ENCODE peak calls at places on chromosome 4, in six cellular contexts. O is A549, L is ovary, Z is body of pancreas, C is Peyer's patch, B is testis. X is an unnamed sample.

GRCh38 chr4:183201331-183201730 is 102.3 kb downstream of the WWC2 start:
- DNase-seq in O (no peak), L (no peak), Z (no peak), C (no peak), B (no peak), X (no peak)

GRCh38 chr4:138426751-138427150 is 184.6 kb upstream of the SLC7A11 start:
- DNase-seq in O (no peak), L (no peak), Z (no peak), C (no peak), B (no peak), X (no peak)

GRCh38 chr4:57080781-57081650 is 29.2 kb downstream of the IGFBP7 start:
- DNase-seq in O (no peak), L (no peak), Z (no peak), C (no peak), B (no peak), X (no peak)

GRCh38 chr4:68021185-68021584 is 57.9 kb upstream of the TMPRSS11A start:
- DNase-seq in O (no peak), L (no peak), Z (no peak), C (no peak), B (no peak), X (no peak)

GRCh38 chr4:33381806-33382205 is 2661.6 kb downstream of the PCDH7 start:
- DNase-seq in O (no peak), L (no peak), Z (no peak), C (no peak), B (no peak), X (no peak)

GRCh38 chr4:61994036-61994435 is 793.9 kb downstream of the ADGRL3 start:
- DNase-seq in O (no peak), L (no peak), Z (no peak), C (no peak), B (no peak), X (no peak)

GRCh38 chr4:137909910-137910309 is 332.2 kb downstream of the SLC7A11 start:
- DNase-seq in O (no peak), L (no peak), Z (peak; percentile 61), C (no peak), B (peak; percentile 29), X (no peak)

GRCh38 chr4:75995727-75996126 is 5.0 kb upstream of the SDAD1 start:
- DNase-seq in O (no peak), L (no peak), Z (no peak), C (no peak), B (no peak), X (no peak)

GRCh38 chr4:76804060-76804459 is 93.9 kb downstream of the SOWAHB start:
- DNase-seq in O (no peak), L (no peak), Z (no peak), C (no peak), B (no peak), X (no peak)

GRCh38 chr4:24952667-24953066 is 39.8 kb upstream of the CCDC149 start:
- DNase-seq in O (no peak), L (no peak), Z (no peak), C (no peak), B (no peak), X (no peak)

GRCh38 chr4:2961411-2962098 is 1.7 kb downstream of the NOP14 start:
- DNase-seq in O (no peak), L (no peak), Z (no peak), C (no peak), B (peak; percentile 40), X (no peak)

GRCh38 chr4:2962099-2962455 is 1.1 kb downstream of the NOP14 start:
- DNase-seq in O (no peak), L (no peak), Z (no peak), C (no peak), B (no peak), X (no peak)

GRCh38 chr4:2963185-2964076 is at the start of the genes GRK4 and NOP14:
- DNase-seq in O (peak; percentile 90), L (peak; percentile 98), Z (peak; percentile 99), C (peak; percentile 98), B (peak; percentile 99), X (peak; percentile 99)

GRCh38 chr4:2964077-2964471 is 703 bp downstream of the GRK4 start:
- DNase-seq in O (no peak), L (no peak), Z (no peak), C (no peak), B (no peak), X (no peak)

GRCh38 chr4:2962614-2963184 is 507 bp downstream of the NOP14 start:
- DNase-seq in O (no peak), L (no peak), Z (no peak), C (no peak), B (peak; percentile 70), X (no peak)
- TF ChIP-seq POLR2A in O (no peak), L (no peak), Z (no peak), C (no peak), B (no peak), X (no peak)

GRCh38 chr4:1871471-1872021 is 353 bp downstream of the NSD2 start:
- DNase-seq in O (no peak), L (peak; percentile 26), Z (peak; percentile 38), C (no peak), B (no peak), X (peak; percentile 69)

GRCh38 chr4:1868912-1869311 is 2.3 kb upstream of the NSD2 start:
- DNase-seq in O (no peak), L (no peak), Z (no peak), C (no peak), B (no peak), X (no peak)

GRCh38 chr4:1870328-1870577 is 940 bp upstream of the NSD2 start:
- DNase-seq in O (peak; percentile 56), L (peak; percentile 66), Z (peak; percentile 95), C (peak; percentile 90), B (peak; percentile 84), X (peak; percentile 89)

GRCh38 chr4:1869530-1870327 is 1.5 kb upstream of the NSD2 start:
- DNase-seq in O (no peak), L (peak; percentile 16), Z (no peak), C (no peak), B (no peak), X (no peak)

DNA sequence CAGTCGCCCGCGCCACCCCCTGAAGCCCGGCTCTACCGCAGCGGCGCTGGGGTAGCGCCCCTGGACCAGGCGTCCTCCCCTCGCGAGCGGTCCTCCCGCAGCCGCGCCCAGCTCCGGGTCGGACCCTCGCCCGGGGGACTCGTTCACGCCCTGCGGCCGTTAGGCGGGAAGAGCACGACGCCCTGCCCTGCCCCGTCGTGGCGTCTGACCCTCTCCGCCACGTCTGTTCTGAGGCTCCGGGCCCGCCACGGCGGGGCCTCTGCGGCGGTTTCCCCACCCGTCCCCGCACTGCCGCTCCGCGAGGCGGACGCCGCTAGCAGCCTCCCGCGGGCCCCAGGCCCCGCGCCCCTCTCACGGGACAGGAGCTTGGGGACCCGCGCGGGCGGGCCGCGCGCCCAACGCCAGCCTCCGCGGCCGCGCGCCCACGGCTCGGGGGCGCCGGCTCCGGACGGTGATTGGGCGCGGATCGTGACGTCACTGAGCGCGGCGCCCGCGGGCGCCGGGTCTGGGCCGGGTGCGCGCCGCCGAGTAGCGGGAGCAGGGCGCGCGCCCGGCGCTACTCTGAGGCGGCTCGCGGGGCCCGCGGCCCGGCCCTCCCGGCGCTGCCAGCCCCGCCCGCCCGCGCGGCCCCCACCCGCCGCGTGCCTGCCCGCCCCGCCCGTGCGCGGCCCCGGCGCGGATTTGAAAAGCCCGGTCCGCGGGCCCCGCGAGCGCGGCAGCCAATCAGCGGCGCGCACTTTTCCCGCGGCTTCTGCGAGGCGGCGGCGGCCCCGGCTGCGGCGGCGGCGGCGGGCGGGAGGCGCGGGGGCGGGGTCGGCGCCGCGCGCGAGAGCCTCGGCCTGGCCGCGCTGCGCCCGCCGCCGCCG is at the start of gene NSD2:
- DNase-seq in O (peak; percentile 83), L (peak; percentile 83), Z (peak; percentile 91), C (peak; percentile 87), B (peak; percentile 93), X (peak; percentile 92)
- TF ChIP-seq POLR2A in O (peak; percentile 42), L (peak; percentile 63), Z (peak; percentile 49), C (peak; percentile 83), B (no peak), X (peak; percentile 87)

GRCh38 chr4:185205697-185206342 is 2.0 kb upstream of the CFAP97 start:
- DNase-seq in O (no peak), L (no peak), Z (no peak), C (no peak), B (no peak), X (no peak)

GRCh38 chr4:185204238-185204910 is 574 bp upstream of the CFAP97 start:
- DNase-seq in O (no peak), L (no peak), Z (peak; percentile 25), C (no peak), B (no peak), X (no peak)

GRCh38 chr4:185203380-185204237 is at the start of gene CFAP97:
- DNase-seq in O (peak; percentile 55), L (peak; percentile 92), Z (peak; percentile 95), C (peak; percentile 83), B (peak; percentile 95), X (peak; percentile 95)

GRCh38 chr4:185202984-185203379 is 818 bp downstream of the CFAP97 start:
- DNase-seq in O (no peak), L (no peak), Z (peak; percentile 24), C (peak; percentile 42), B (no peak), X (no peak)

DNA sequence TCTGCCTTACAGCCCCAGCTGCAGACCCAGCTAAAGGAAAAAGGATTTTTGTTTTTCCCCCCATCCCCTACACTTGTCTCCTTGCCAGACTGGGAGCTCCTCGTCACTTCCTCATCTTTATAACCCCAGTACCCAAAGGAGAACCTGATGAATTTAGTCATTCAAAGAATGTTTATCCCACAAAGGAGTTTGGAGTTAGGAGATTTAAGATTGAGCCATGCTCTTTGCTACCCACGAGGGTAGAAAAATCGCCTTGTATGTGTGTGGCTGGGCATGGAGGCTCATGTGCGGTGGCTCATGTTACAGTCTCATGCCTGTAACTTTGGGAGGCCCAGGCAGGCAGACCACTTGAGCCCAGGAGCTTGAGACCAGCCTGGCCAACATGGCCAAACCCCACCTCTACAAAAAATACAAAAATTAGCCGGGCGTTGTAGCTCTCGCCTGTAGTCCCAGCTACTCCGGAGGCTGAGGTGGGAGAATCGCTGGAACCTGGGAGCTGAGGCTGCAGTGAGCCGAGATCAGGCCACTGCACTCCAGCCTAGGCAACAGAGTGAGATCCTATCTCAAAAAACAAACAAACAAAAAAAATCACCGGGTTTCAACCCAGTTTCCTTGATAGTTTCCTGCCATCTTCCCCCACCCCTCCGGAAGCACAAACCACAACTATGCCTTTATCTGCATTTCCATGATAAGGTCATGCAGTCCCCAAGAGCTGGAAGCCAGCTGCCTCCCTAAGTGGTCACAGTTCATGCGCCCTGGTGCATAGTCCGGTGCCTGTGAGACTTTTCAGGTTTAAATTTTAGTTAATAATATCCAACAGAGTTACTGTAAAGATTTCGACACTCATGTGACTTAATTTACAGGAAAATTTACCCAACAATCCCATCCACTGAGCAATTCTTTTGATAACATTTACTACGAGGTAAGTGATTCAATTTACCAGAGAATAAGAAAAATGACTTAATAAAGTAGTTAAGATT is 1.5 kb downstream of the CFAP97 start:
- DNase-seq in O (no peak), L (no peak), Z (peak; percentile 27), C (peak; percentile 37), B (no peak), X (no peak)
- TF ChIP-seq POLR2A in O (no peak), L (no peak), Z (no peak), C (no peak), B (no peak), X (peak; percentile 18)

DNA sequence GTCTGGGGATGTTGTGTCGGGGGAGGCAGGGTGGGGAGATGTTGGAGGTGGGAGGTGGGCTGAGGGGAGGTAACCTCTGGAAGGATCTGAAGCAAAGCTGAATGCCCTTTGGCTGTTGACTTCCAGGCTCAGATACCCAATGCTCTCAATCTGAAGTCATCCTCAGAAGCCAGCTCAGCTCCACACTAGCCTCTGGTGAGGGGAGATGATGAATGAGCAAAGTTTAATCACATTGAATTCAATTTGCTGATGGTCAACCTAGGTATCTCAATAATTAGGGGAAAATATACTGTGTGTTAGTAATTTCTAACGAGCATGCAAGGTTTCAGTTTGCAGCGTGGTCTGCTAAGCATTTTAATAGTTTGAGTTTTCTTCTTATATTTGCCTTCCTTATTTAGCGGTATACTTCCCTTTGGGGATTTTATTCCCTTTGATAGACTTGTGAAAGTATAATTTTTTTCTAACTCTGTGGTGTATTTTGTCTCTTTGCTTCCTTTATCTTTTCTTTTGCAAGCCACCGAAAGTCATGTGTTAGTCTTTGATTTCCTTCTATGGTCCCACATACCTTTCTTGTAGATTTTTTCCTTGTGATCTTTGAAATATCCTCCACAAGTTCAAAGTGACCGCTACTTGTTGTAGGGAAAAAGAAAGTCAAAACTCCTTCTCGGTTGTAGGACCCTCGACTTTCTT is 146.3 kb upstream of the LEF1 start:
- DNase-seq in O (no peak), L (no peak), Z (no peak), C (no peak), B (no peak), X (no peak)
- TF ChIP-seq POLR2A in O (no peak), L (no peak), Z (no peak), C (no peak), B (no peak), X (no peak)